ENCODE peak calls at places on chromosome 10, in ten cellular contexts. A, C, X, E, M, T, W, Q, Y and Z are unnamed samples.
A peak's percentile ranks its signal among the peaks of the same experiment; 100 is the strongest.

GRCh38 chr10:114996542-114996941 is 58.5 kb downstream of the TRUB1 start:
- DNase-seq in A (no peak), C (no peak), X (no peak), E (no peak), M (no peak), T (no peak), W (no peak), Q (no peak), Y (no peak), Z (no peak)

GRCh38 chr10:6461961-6462360 is 118.1 kb downstream of the PRKCQ start:
- DNase-seq in A (no peak), C (no peak), X (no peak), E (no peak), M (no peak), T (no peak), W (no peak), Q (no peak), Y (no peak), Z (no peak)

GRCh38 chr10:12629767-12630165 is 280.4 kb downstream of the CAMK1D start:
- DNase-seq in A (no peak), C (no peak), X (no peak), E (no peak), M (no peak), T (no peak), W (no peak), Q (no peak), Y (no peak), Z (no peak)

GRCh38 chr10:101695404-101695732 is 398 bp upstream of the FBXW4 start:
- DNase-seq in A (no peak), C (no peak), X (no peak), E (no peak), M (no peak), T (no peak), W (peak; percentile 40), Q (no peak), Y (no peak), Z (no peak)

GRCh38 chr10:25561761-25562160 is 372.3 kb upstream of the MYO3A start:
- DNase-seq in A (no peak), C (no peak), X (no peak), E (no peak), M (no peak), T (no peak), W (no peak), Q (no peak), Y (no peak), Z (no peak)

GRCh38 chr10:17645591-17646345 is 1.8 kb downstream of the STAM start:
- DNase-seq in A (no peak), C (no peak), X (no peak), E (no peak), M (no peak), T (no peak), W (peak; percentile 32), Q (no peak), Y (peak; percentile 6), Z (no peak)

GRCh38 chr10:30553018-30553624 is 76.4 kb downstream of the LYZL2 start:
- DNase-seq in A (no peak), C (no peak), X (no peak), E (no peak), M (no peak), T (no peak), W (no peak), Q (no peak), Y (peak; percentile 94), Z (no peak)

GRCh38 chr10:16828731-16829175 is 11.5 kb upstream of the RSU1 start:
- DNase-seq in A (peak; percentile 30), C (peak; percentile 41), X (no peak), E (no peak), M (peak; percentile 23), T (peak; percentile 10), W (peak; percentile 94), Q (no peak), Y (no peak), Z (no peak)

GRCh38 chr10:12643279-12643678 is 293.9 kb downstream of the CAMK1D start:
- DNase-seq in A (no peak), C (no peak), X (no peak), E (no peak), M (no peak), T (no peak), W (no peak), Q (no peak), Y (no peak), Z (no peak)

DNA sequence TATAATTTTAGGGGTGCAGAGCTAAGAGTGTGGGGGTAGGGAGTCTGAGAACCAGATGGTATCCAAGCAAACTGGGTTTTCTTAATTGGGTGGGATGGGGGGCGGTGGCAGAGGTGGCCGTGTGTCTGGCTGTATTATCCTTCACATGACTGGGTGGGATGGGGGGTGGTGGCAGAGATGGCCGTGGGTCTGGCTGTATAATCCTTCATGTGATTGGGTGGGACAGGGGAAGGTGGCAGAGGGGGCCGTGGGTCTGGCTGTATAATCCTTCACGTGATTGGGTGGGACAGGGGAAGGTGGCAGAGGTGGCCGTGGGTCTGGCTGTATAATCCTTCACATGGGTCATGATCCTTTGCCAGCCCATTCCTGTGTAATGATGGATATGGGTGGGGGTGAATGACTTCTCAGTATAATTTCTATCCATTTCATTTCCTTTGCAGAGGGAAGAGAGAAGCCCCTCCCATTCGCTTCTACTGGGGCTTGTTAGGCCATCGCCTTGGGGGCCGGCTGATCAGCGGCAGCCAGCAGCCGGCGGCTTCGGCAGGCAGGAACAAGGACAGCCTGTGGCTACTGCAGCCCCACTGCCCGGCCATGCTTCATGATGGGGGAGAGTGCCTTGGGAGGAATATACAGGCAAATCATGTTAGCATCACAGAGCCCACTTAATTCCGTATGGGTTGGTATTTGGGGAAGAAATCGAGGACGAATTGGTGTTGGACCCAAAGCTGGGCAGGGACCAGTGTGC is 179.6 kb upstream of the MKI67 start:
- DNase-seq in A (no peak), C (no peak), X (no peak), E (no peak), M (no peak), T (no peak), W (no peak), Q (no peak), Y (no peak), Z (no peak)
- TF ChIP-seq POLR2A in A (no peak), C (no peak), X (no peak), E (no peak), M (no peak), T (no peak), W (no peak), Q (no peak), Y (no peak), Z (no peak)

GRCh38 chr10:22544325-22545068 is 169.9 kb downstream of the PIP4K2A start:
- DNase-seq in A (no peak), C (no peak), X (no peak), E (no peak), M (no peak), T (no peak), W (no peak), Q (no peak), Y (peak; percentile 12), Z (no peak)
- TF ChIP-seq POLR2A in A (no peak), C (no peak), X (no peak), E (no peak), M (no peak), T (no peak), W (no peak), Q (no peak), Y (no peak), Z (no peak)

GRCh38 chr10:71319042-71319799 is at the start of gene SLC29A3:
- DNase-seq in A (peak; percentile 86), C (peak; percentile 84), X (peak; percentile 31), E (peak; percentile 89), M (peak; percentile 80), T (peak; percentile 88), W (peak; percentile 83), Q (peak; percentile 83), Y (peak; percentile 93), Z (peak; percentile 59)
- TF ChIP-seq POLR2A in A (peak; percentile 73), C (peak; percentile 74), X (peak; percentile 81), E (peak; percentile 47), M (peak; percentile 75), T (peak; percentile 56), W (peak; percentile 68), Q (peak; percentile 73), Y (peak; percentile 65), Z (peak; percentile 61)

DNA sequence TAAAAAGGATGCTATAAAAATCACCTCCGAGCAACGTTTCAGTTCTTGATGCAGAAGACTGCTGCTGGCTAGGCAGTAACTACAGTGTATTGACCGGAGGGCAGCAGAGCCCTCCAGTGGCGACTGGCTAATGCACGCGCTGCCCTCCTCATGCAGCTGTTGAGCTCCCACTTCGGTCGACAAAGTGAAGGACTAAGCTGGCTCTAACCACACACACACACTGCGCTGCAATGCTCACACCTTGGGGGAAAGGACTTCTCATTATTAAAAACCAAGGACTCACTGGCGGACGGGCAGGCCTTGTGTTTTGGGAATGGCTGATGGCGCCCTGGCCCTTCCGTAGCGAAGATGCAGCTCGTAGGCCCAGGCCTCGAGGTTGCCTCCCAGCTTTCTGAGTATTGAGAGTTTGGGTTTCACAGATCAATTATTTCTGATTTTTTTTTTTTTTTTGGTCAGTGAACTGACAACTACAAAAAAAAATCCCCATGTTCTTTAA is 120.9 kb upstream of the DIP2C start:
- DNase-seq in A (no peak), C (peak; percentile 12), X (no peak), E (no peak), M (no peak), T (no peak), W (peak; percentile 23), Q (no peak), Y (peak; percentile 51), Z (no peak)
- TF ChIP-seq POLR2A in A (no peak), C (no peak), X (no peak), E (no peak), M (no peak), T (no peak), W (no peak), Q (no peak), Y (no peak), Z (no peak)